ENCODE peak calls at places on chromosomes 11 and 22, in seven cellular contexts. W, K, O, A, V, R and C are unnamed samples.

GRCh38 chr11:32006799-32007388 is 84.0 kb upstream of the RCN1 start:
- DNase-seq in W (peak; percentile 16), K (no peak), O (peak; percentile 6), A (peak; percentile 41), V (peak; percentile 82), R (peak; percentile 80), C (peak; percentile 30)

GRCh38 chr11:120511116-120511803 is at the start of gene GRIK4:
- DNase-seq in W (peak; percentile 83), K (peak; percentile 79), O (peak; percentile 64), A (peak; percentile 72), V (peak; percentile 73), R (peak; percentile 83), C (peak; percentile 81)

GRCh38 chr11:88194990-88195389 is 19.7 kb upstream of the RAB38 start:
- DNase-seq in W (no peak), K (no peak), O (no peak), A (no peak), V (no peak), R (no peak), C (no peak)

GRCh38 chr11:64673279-64673678 is 49.7 kb downstream of the NRXN2 start:
- DNase-seq in W (no peak), K (no peak), O (no peak), A (no peak), V (no peak), R (no peak), C (no peak)

GRCh38 chr11:124402326-124402922 is 3.6 kb upstream of the OR8B3 start:
- DNase-seq in W (no peak), K (peak; percentile 31), O (peak; percentile 55), A (peak; percentile 79), V (peak; percentile 76), R (peak; percentile 57), C (peak; percentile 27)

GRCh38 chr11:125514336-125515101 is 18.5 kb upstream of the FEZ1 start:
- DNase-seq in W (no peak), K (no peak), O (peak; percentile 82), A (peak; percentile 43), V (peak; percentile 69), R (no peak), C (no peak)

GRCh38 chr11:122748968-122749687 is 89.2 kb upstream of the CRTAM start:
- DNase-seq in W (no peak), K (no peak), O (peak; percentile 76), A (peak; percentile 95), V (peak; percentile 93), R (no peak), C (no peak)

GRCh38 chr22:43346521-43346929 is 3.4 kb upstream of the SCUBE1 start:
- DNase-seq in W (peak; percentile 2), K (peak; percentile 14), O (peak; percentile 34), A (peak; percentile 31), V (peak; percentile 38), R (peak; percentile 72), C (no peak)

GRCh38 chr11:73528420-73528819 is 69.5 kb downstream of the FAM168A start:
- DNase-seq in W (no peak), K (no peak), O (peak; percentile 81), A (peak; percentile 35), V (no peak), R (no peak), C (no peak)

GRCh38 chr22:45428391-45429385 is 15.2 kb downstream of the RIBC2 start:
- DNase-seq in W (no peak), K (no peak), O (no peak), A (no peak), V (no peak), R (no peak), C (no peak)

GRCh38 chr22:17411213-17411612 is 42.0 kb downstream of the CECR2 start:
- DNase-seq in W (no peak), K (no peak), O (no peak), A (no peak), V (no peak), R (peak; percentile 77), C (no peak)

GRCh38 chr11:61921446-61921845 is 4.1 kb upstream of the RAB3IL1 start:
- DNase-seq in W (no peak), K (no peak), O (no peak), A (no peak), V (no peak), R (no peak), C (no peak)

GRCh38 chr22:41512421-41513194 is 31.7 kb downstream of the POLR3H start:
- DNase-seq in W (no peak), K (no peak), O (no peak), A (peak; percentile 81), V (peak; percentile 75), R (no peak), C (no peak)

GRCh38 chr11:3710485-3711259 is 39.5 kb upstream of the CHRNA10 start:
- DNase-seq in W (no peak), K (no peak), O (no peak), A (peak; percentile 39), V (peak; percentile 8), R (no peak), C (no peak)

GRCh38 chr11:77424639-77425038 is 49.3 kb downstream of the PAK1 start:
- DNase-seq in W (no peak), K (no peak), O (no peak), A (no peak), V (no peak), R (no peak), C (no peak)

GRCh38 chr11:48020092-48020755 is 39.9 kb downstream of the PTPRJ start:
- DNase-seq in W (no peak), K (no peak), O (no peak), A (no peak), V (no peak), R (no peak), C (no peak)

GRCh38 chr11:69481393-69481844 is at the start of gene LINC01488:
- DNase-seq in W (no peak), K (no peak), O (no peak), A (no peak), V (no peak), R (no peak), C (no peak)

GRCh38 chr11:45180888-45181594 is 34.6 kb downstream of the PRDM11 start:
- DNase-seq in W (no peak), K (no peak), O (no peak), A (peak; percentile 37), V (peak; percentile 79), R (peak; percentile 48), C (no peak)

GRCh38 chr11:8061555-8062428 is 19.2 kb upstream of the TUB start:
- DNase-seq in W (no peak), K (no peak), O (no peak), A (no peak), V (no peak), R (no peak), C (no peak)

GRCh38 chr11:110529043-110529442 is 99.3 kb downstream of the FDX1 start:
- DNase-seq in W (no peak), K (no peak), O (no peak), A (peak; percentile 24), V (no peak), R (peak; percentile 6), C (no peak)

GRCh38 chr11:62458212-62459002 is 39.6 kb downstream of the SCGB1A1 start:
- DNase-seq in W (no peak), K (no peak), O (no peak), A (no peak), V (peak; percentile 28), R (no peak), C (no peak)

GRCh38 chr11:12439615-12440014 is 62.2 kb downstream of the PARVA start:
- DNase-seq in W (no peak), K (no peak), O (no peak), A (no peak), V (no peak), R (no peak), C (peak; percentile 26)

GRCh38 chr22:23306438-23306921 is 126.2 kb downstream of the BCR start:
- DNase-seq in W (no peak), K (no peak), O (no peak), A (peak; percentile 69), V (peak; percentile 13), R (no peak), C (no peak)

GRCh38 chr11:110711448-110711775 is 825 bp downstream of the ARHGAP20 start:
- DNase-seq in W (no peak), K (no peak), O (no peak), A (no peak), V (no peak), R (no peak), C (no peak)

GRCh38 chr11:113313601-113314000 is 782 bp upstream of the TTC12 start:
- DNase-seq in W (no peak), K (no peak), O (no peak), A (no peak), V (peak; percentile 74), R (peak; percentile 27), C (no peak)

GRCh38 chr11:125414121-125414520 is 81.9 kb downstream of the FEZ1 start:
- DNase-seq in W (no peak), K (no peak), O (no peak), A (no peak), V (no peak), R (no peak), C (no peak)

GRCh38 chr22:27480487-27480886 is 321.1 kb downstream of the MN1 start:
- DNase-seq in W (peak; percentile 71), K (peak; percentile 72), O (no peak), A (no peak), V (no peak), R (no peak), C (peak; percentile 33)

GRCh38 chr22:30416403-30416802 is 9.2 kb upstream of the MTFP1 start:
- DNase-seq in W (no peak), K (no peak), O (no peak), A (no peak), V (no peak), R (no peak), C (no peak)

GRCh38 chr11:368414-369335 is 624 bp upstream of the B4GALNT4 start:
- DNase-seq in W (peak; percentile 35), K (no peak), O (no peak), A (peak; percentile 11), V (peak; percentile 55), R (peak; percentile 31), C (no peak)

GRCh38 chr11:103749158-103749557 is 287.3 kb upstream of the DDI1 start:
- DNase-seq in W (no peak), K (no peak), O (no peak), A (no peak), V (no peak), R (no peak), C (no peak)

GRCh38 chr11:131033151-131033651 is 116.9 kb upstream of the SNX19 start:
- DNase-seq in W (no peak), K (no peak), O (no peak), A (peak; percentile 90), V (peak; percentile 87), R (no peak), C (no peak)

GRCh38 chr11:42048141-42048540 is 588.7 kb upstream of the LRRC4C start:
- DNase-seq in W (no peak), K (no peak), O (no peak), A (no peak), V (no peak), R (no peak), C (no peak)

GRCh38 chr11:78037056-78037455 is 14.0 kb upstream of the KCTD14 start:
- DNase-seq in W (peak; percentile 47), K (no peak), O (no peak), A (no peak), V (peak; percentile 83), R (no peak), C (no peak)

GRCh38 chr11:61332266-61332822 is 561 bp downstream of the DDB1 start:
- DNase-seq in W (no peak), K (no peak), O (no peak), A (peak; percentile 54), V (peak; percentile 43), R (peak; percentile 16), C (no peak)

GRCh38 chr11:3153291-3153861 is 11.7 kb downstream of the OSBPL5 start:
- DNase-seq in W (no peak), K (no peak), O (no peak), A (peak; percentile 92), V (peak; percentile 19), R (no peak), C (no peak)